ENCODE peak calls at places on chromosomes 3 and 15, in seven cellular contexts. J is endothelial cell of umbilical vein; R is naive thymus-derived CD4-positive, alpha-beta T cell; C is WERI-Rb-1; X is NT2/D1; G is AG04449; L is lower lobe of right lung. E is an unnamed sample.
A peak's percentile ranks its signal among the peaks of the same experiment; 100 is the strongest.

GRCh38 chr15:88664151-88664778 is 25.4 kb downstream of the ISG20 start:
- DNase-seq in J (peak; percentile 34), R (no peak), C (no peak), X (no peak), G (no peak), L (no peak), E (peak; percentile 48)

GRCh38 chr15:67164811-67165652 is 89.4 kb downstream of the AAGAB start:
- DNase-seq in J (peak; percentile 79), R (no peak), C (no peak), X (no peak), G (no peak), L (no peak), E (no peak)

GRCh38 chr3:113546414-113546893 is 14.1 kb downstream of the SIDT1 start:
- DNase-seq in J (no peak), R (no peak), C (no peak), X (no peak), G (no peak), L (no peak), E (no peak)

GRCh38 chr15:60363024-60363674 is 34.6 kb downstream of the ANXA2 start:
- DNase-seq in J (no peak), R (no peak), C (no peak), X (no peak), G (no peak), L (no peak), E (no peak)

GRCh38 chr3:151407928-151408327 is 23.4 kb upstream of the P2RY12 start:
- DNase-seq in J (no peak), R (no peak), C (no peak), X (no peak), G (no peak), L (no peak), E (no peak)

GRCh38 chr3:190718691-190719090 is 143.8 kb downstream of the GMNC start:
- DNase-seq in J (no peak), R (no peak), C (no peak), X (no peak), G (peak; percentile 74), L (no peak), E (no peak)

GRCh38 chr3:156298938-156299337 is 178.6 kb downstream of the KCNAB1 start:
- DNase-seq in J (no peak), R (no peak), C (no peak), X (no peak), G (no peak), L (peak; percentile 77), E (no peak)

GRCh38 chr3:149813367-149814281 is 609 bp downstream of the RNF13 start:
- DNase-seq in J (peak; percentile 71), R (no peak), C (peak; percentile 18), X (peak; percentile 23), G (no peak), L (no peak), E (peak; percentile 29)

GRCh38 chr3:110384601-110385000 is 687.0 kb upstream of the NECTIN3 start:
- DNase-seq in J (no peak), R (no peak), C (no peak), X (no peak), G (peak; percentile 19), L (no peak), E (no peak)

GRCh38 chr3:183378008-183378407 is 50.4 kb downstream of the MCF2L2 start:
- DNase-seq in J (no peak), R (no peak), C (no peak), X (no peak), G (no peak), L (no peak), E (no peak)

GRCh38 chr15:31228980-31229826 is 97.4 kb upstream of the KLF13 start:
- DNase-seq in J (no peak), R (no peak), C (no peak), X (no peak), G (no peak), L (peak; percentile 74), E (peak; percentile 83)

GRCh38 chr3:59411176-59411575 is 361.4 kb upstream of the CFAP20DC start:
- DNase-seq in J (no peak), R (no peak), C (no peak), X (no peak), G (no peak), L (no peak), E (no peak)

GRCh38 chr3:155704771-155705559 is 39.9 kb downstream of the PLCH1 start:
- DNase-seq in J (no peak), R (no peak), C (peak; percentile 9), X (no peak), G (no peak), L (no peak), E (no peak)

GRCh38 chr3:3179407-3180094 is at the start of gene CRBN:
- DNase-seq in J (peak; percentile 91), R (peak; percentile 90), C (peak; percentile 87), X (peak; percentile 77), G (no peak), L (peak; percentile 92), E (peak; percentile 96)

GRCh38 chr15:51708013-51708412 is 26.7 kb downstream of the SCG3 start:
- DNase-seq in J (no peak), R (no peak), C (no peak), X (no peak), G (no peak), L (no peak), E (peak; percentile 19)

GRCh38 chr3:149662240-149662887 is 4.5 kb upstream of the WWTR1 start:
- DNase-seq in J (no peak), R (no peak), C (no peak), X (no peak), G (no peak), L (no peak), E (no peak)

GRCh38 chr3:126402178-126402577 is 7.5 kb downstream of the CFAP100 start:
- DNase-seq in J (no peak), R (no peak), C (no peak), X (no peak), G (no peak), L (no peak), E (no peak)

GRCh38 chr3:24583004-24583403 is 88.4 kb upstream of the THRB start:
- DNase-seq in J (no peak), R (no peak), C (no peak), X (no peak), G (no peak), L (no peak), E (no peak)

GRCh38 chr3:29324180-29324651 is 43.3 kb downstream of the RBMS3 start:
- DNase-seq in J (peak; percentile 98), R (no peak), C (no peak), X (no peak), G (no peak), L (peak; percentile 63), E (peak; percentile 7)

GRCh38 chr3:171976526-171976925 is 62.9 kb upstream of the FNDC3B start:
- DNase-seq in J (peak; percentile 35), R (no peak), C (no peak), X (no peak), G (no peak), L (no peak), E (no peak)

GRCh38 chr15:40911139-40911538 is 16.9 kb downstream of the VPS18 start:
- DNase-seq in J (no peak), R (no peak), C (peak; percentile 90), X (peak; percentile 80), G (no peak), L (no peak), E (no peak)

GRCh38 chr15:39075311-39075710 is 505.6 kb upstream of the THBS1 start:
- DNase-seq in J (no peak), R (no peak), C (no peak), X (no peak), G (no peak), L (no peak), E (no peak)

GRCh38 chr3:190456779-190457178 is 7.1 kb upstream of the TMEM207 start:
- DNase-seq in J (no peak), R (no peak), C (no peak), X (no peak), G (no peak), L (no peak), E (no peak)

GRCh38 chr3:116029286-116029685 is 406.0 kb downstream of the GAP43 start:
- DNase-seq in J (no peak), R (no peak), C (no peak), X (no peak), G (no peak), L (no peak), E (no peak)

GRCh38 chr15:40085225-40085624 is 23.5 kb downstream of the BMF start:
- DNase-seq in J (no peak), R (no peak), C (no peak), X (no peak), G (no peak), L (no peak), E (no peak)

GRCh38 chr3:430186-430585 is 233.6 kb downstream of the CHL1 start:
- DNase-seq in J (no peak), R (no peak), C (no peak), X (no peak), G (no peak), L (no peak), E (no peak)

GRCh38 chr3:134369861-134370596 is 4.2 kb downstream of the AMOTL2 start:
- DNase-seq in J (peak; percentile 59), R (no peak), C (no peak), X (no peak), G (no peak), L (no peak), E (no peak)
- H3K4me3 ChIP-seq in J (no peak overlapping the region), R (no peak overlapping the region), C (no peak overlapping the region), X (no peak overlapping the region), G (peak overlapping the region; percentile 99), L (peak overlapping the region; percentile 80), E (no peak overlapping the region)

DNA sequence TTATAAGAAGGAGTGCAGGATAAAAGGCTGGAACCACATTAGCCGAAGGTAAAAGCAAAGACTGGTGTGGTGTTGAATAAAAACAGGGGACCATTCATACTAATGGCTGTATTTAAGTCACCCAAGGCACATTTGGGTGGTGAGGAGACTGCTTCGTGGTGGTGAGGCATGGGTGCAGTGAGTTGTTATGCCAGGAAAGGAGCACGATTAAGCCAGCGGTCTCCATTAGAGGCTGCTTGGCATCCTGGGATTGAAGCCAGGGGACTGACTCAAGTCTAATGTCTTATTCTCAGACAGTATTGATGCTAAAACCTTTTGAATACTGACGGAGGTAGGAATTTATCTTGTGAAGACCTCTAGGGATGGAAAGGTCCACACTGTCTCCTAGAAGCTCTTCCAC is 21.9 kb downstream of the FEM1B start:
- DNase-seq in J (no peak), R (no peak), C (no peak), X (no peak), G (no peak), L (no peak), E (no peak)
- H3K4me3 ChIP-seq in J (no peak overlapping the region), R (peak overlapping the region; percentile 61), C (no peak overlapping the region), X (no peak overlapping the region), G (no peak overlapping the region), L (peak overlapping the region; percentile 40), E (no peak overlapping the region)

GRCh38 chr3:77122610-77123009 is 82.7 kb downstream of the ROBO2 start:
- DNase-seq in J (no peak), R (no peak), C (no peak), X (no peak), G (no peak), L (no peak), E (no peak)
- H3K4me3 ChIP-seq in J (no peak overlapping the region), R (no peak overlapping the region), C (no peak overlapping the region), X (no peak overlapping the region), G (no peak overlapping the region), L (no peak overlapping the region), E (no peak overlapping the region)

GRCh38 chr3:146250449-146251382 is at the start of gene PLSCR4:
- DNase-seq in J (peak; percentile 93), R (no peak), C (peak; percentile 57), X (no peak), G (no peak), L (peak; percentile 67), E (peak; percentile 85)

GRCh38 chr3:146243559-146243958 is 7.3 kb downstream of the PLSCR4 start:
- DNase-seq in J (peak; percentile 41), R (no peak), C (no peak), X (no peak), G (no peak), L (no peak), E (no peak)

GRCh38 chr3:146246493-146246892 is 4.4 kb downstream of the PLSCR4 start:
- DNase-seq in J (peak; percentile 84), R (no peak), C (no peak), X (no peak), G (no peak), L (no peak), E (no peak)

GRCh38 chr3:146247906-146248305 is 3.0 kb downstream of the PLSCR4 start:
- DNase-seq in J (peak; percentile 39), R (no peak), C (no peak), X (no peak), G (no peak), L (no peak), E (no peak)
- H3K4me3 ChIP-seq in J (peak overlapping the region; percentile 97), R (no peak overlapping the region), C (no peak overlapping the region), X (no peak overlapping the region), G (no peak overlapping the region), L (peak overlapping the region; percentile 78), E (no peak overlapping the region)